ENCODE peak calls at places on chromosomes 7 and 10, in ten cellular contexts. S, M, K, D, A, E, P, Q, R and V are unnamed samples.

GRCh38 chr10:14405076-14406065 is 74.6 kb upstream of the FRMD4A start:
- DNase-seq in S (peak; percentile 47), M (no peak), K (no peak), D (no peak), A (no peak), E (peak; percentile 24), P (no peak), Q (peak; percentile 87), R (peak; percentile 96), V (no peak)

GRCh38 chr7:77327067-77327931 is 88.8 kb downstream of the GSAP start:
- DNase-seq in S (no peak), M (no peak), K (peak; percentile 89), D (no peak), A (no peak), E (no peak), P (no peak), Q (peak; percentile 8), R (peak; percentile 87), V (peak; percentile 19)

GRCh38 chr10:97024181-97025073 is 161.3 kb downstream of the SLIT1 start:
- DNase-seq in S (peak; percentile 53), M (no peak), K (no peak), D (peak; percentile 52), A (no peak), E (peak; percentile 66), P (no peak), Q (peak; percentile 68), R (peak; percentile 86), V (peak; percentile 25)

GRCh38 chr10:110005716-110006115 is 2.1 kb upstream of the ADD3 start:
- DNase-seq in S (no peak), M (no peak), K (no peak), D (peak; percentile 42), A (no peak), E (peak; percentile 38), P (no peak), Q (peak; percentile 23), R (peak; percentile 68), V (peak; percentile 56)

GRCh38 chr10:89518108-89518507 is 17.3 kb downstream of the SLC16A12 start:
- DNase-seq in S (no peak), M (no peak), K (no peak), D (no peak), A (no peak), E (no peak), P (no peak), Q (no peak), R (no peak), V (no peak)

GRCh38 chr7:80165177-80165576 is 30.5 kb downstream of the GNAI1 start:
- DNase-seq in S (no peak), M (no peak), K (no peak), D (no peak), A (no peak), E (no peak), P (no peak), Q (no peak), R (no peak), V (no peak)

GRCh38 chr10:80465839-80466590 is 11.9 kb downstream of the TSPAN14 start:
- DNase-seq in S (no peak), M (no peak), K (no peak), D (no peak), A (peak; percentile 60), E (no peak), P (no peak), Q (no peak), R (no peak), V (no peak)

GRCh38 chr10:113788604-113789083 is 37.2 kb downstream of the PLEKHS1 start:
- DNase-seq in S (peak; percentile 13), M (peak; percentile 31), K (peak; percentile 12), D (no peak), A (no peak), E (peak; percentile 80), P (no peak), Q (peak; percentile 82), R (peak; percentile 92), V (peak; percentile 14)

GRCh38 chr7:157544226-157544625 is 207.4 kb downstream of the DNAJB6 start:
- DNase-seq in S (no peak), M (no peak), K (no peak), D (no peak), A (peak; percentile 9), E (no peak), P (no peak), Q (no peak), R (no peak), V (no peak)

GRCh38 chr10:35003906-35004305 is 86.2 kb downstream of the CUL2 start:
- DNase-seq in S (no peak), M (no peak), K (no peak), D (no peak), A (no peak), E (no peak), P (no peak), Q (no peak), R (no peak), V (no peak)

GRCh38 chr7:28750981-28751380 is 207.1 kb downstream of the TRIL start:
- DNase-seq in S (no peak), M (no peak), K (no peak), D (no peak), A (no peak), E (no peak), P (no peak), Q (no peak), R (no peak), V (no peak)

GRCh38 chr10:73076361-73077183 is 20.1 kb downstream of the P4HA1 start:
- DNase-seq in S (no peak), M (no peak), K (peak; percentile 80), D (peak; percentile 81), A (no peak), E (no peak), P (no peak), Q (peak; percentile 58), R (peak; percentile 69), V (no peak)

GRCh38 chr10:114520453-114520852 is 116.2 kb upstream of the AFAP1L2 start:
- DNase-seq in S (no peak), M (no peak), K (no peak), D (no peak), A (no peak), E (peak; percentile 90), P (no peak), Q (peak; percentile 42), R (peak; percentile 84), V (peak; percentile 54)

GRCh38 chr7:157267516-157267915 is 69.3 kb upstream of the DNAJB6 start:
- DNase-seq in S (no peak), M (no peak), K (no peak), D (no peak), A (no peak), E (no peak), P (no peak), Q (no peak), R (no peak), V (no peak)

GRCh38 chr10:131203456-131204357 is 107.8 kb downstream of the TCERG1L start:
- DNase-seq in S (no peak), M (no peak), K (no peak), D (no peak), A (no peak), E (no peak), P (no peak), Q (no peak), R (no peak), V (no peak)